ENCODE peak calls at places on chromosomes 7 and 10, in six cellular contexts. Z is HEK293T; N is T-helper 2 cell; P is activated T-helper 1 cell treated with anti-CD3 and anti-CD28 coated beads, Interleukin-12 subunit alpha, Interleukin-12 subunit beta, Interleukin-2, Interleukin-4 antibody, amounts not matched to agents 30 ng/mL and 10 ng/mL and 1 ng/mL, durations not matched to agents 14 hours and 24 hours and 36 hours; J is cardiac fibroblast; O is left lung. D is an unnamed sample.

GRCh38 chr7:94190599-94191061 is 186.5 kb upstream of the BET1 start:
- DNase-seq in N (no peak), J (peak; percentile 96), O (no peak), P (no peak), Z (no peak), D (peak; percentile 91)

GRCh38 chr7:133633055-133633454 is 380.2 kb downstream of the EXOC4 start:
- DNase-seq in O (no peak), J (peak; percentile 77), Z (no peak), N (no peak), P (no peak), D (no peak)

GRCh38 chr7:66505531-66506451 is 122.9 kb upstream of the KCTD7 start:
- DNase-seq in P (peak; percentile 22), Z (no peak), N (peak; percentile 64), J (no peak), O (peak; percentile 85), D (no peak)

GRCh38 chr7:151792671-151793070 is 84.2 kb downstream of the PRKAG2 start:
- DNase-seq in Z (no peak), N (no peak), J (no peak), O (no peak), P (no peak), D (no peak)

GRCh38 chr10:18699849-18700554 is 40.8 kb downstream of the ARL5B start:
- DNase-seq in N (peak; percentile 20), Z (no peak), J (no peak), O (no peak), P (no peak), D (no peak)

GRCh38 chr10:71795248-71795647 is 21.9 kb upstream of the VSIR start:
- DNase-seq in Z (peak; percentile 39), J (peak; percentile 37), O (no peak), P (no peak), N (no peak), D (no peak)

GRCh38 chr10:110802551-110803238 is 69.0 kb upstream of the PDCD4 start:
- DNase-seq in O (no peak), J (peak; percentile 73), P (peak; percentile 43), Z (peak; percentile 64), N (peak; percentile 75), D (peak; percentile 98)

GRCh38 chr7:424961-425793 is 94.5 kb downstream of the PDGFA start:
- DNase-seq in Z (no peak), J (peak; percentile 14), P (no peak), O (peak; percentile 79), N (no peak), D (no peak)

GRCh38 chr7:132472463-132473120 is 103.7 kb downstream of the PLXNA4 start:
- DNase-seq in N (no peak), J (no peak), O (no peak), Z (peak; percentile 66), P (no peak), D (peak; percentile 55)

GRCh38 chr10:113287592-113287991 is 265.3 kb upstream of the HABP2 start:
- DNase-seq in P (no peak), O (no peak), Z (no peak), N (no peak), J (no peak), D (no peak)

GRCh38 chr7:112420236-112420945 is 29.9 kb upstream of the IFRD1 start:
- DNase-seq in J (no peak), N (no peak), P (no peak), O (no peak), Z (no peak), D (peak; percentile 36)

GRCh38 chr10:1400129-1400865 is 337.0 kb downstream of the ADARB2 start:
- DNase-seq in Z (no peak), O (no peak), J (no peak), N (no peak), P (no peak), D (no peak)

GRCh38 chr10:114724295-114724694 is 66.2 kb upstream of the ABLIM1 start:
- DNase-seq in P (no peak), Z (no peak), O (no peak), J (peak; percentile 16), N (no peak), D (no peak)

GRCh38 chr7:5291301-5291700 is 8.6 kb downstream of the SLC29A4 start:
- DNase-seq in J (no peak), P (no peak), N (no peak), Z (no peak), O (no peak), D (no peak)

GRCh38 chr10:86536294-86536861 is 14.8 kb upstream of the WAPL start:
- DNase-seq in Z (no peak), O (peak; percentile 76), N (peak; percentile 60), J (no peak), P (peak; percentile 17), D (no peak)

GRCh38 chr7:29265208-29265923 is 70.8 kb downstream of the CHN2 start:
- DNase-seq in O (no peak), N (peak; percentile 91), Z (no peak), P (no peak), J (peak; percentile 71), D (peak; percentile 67)

GRCh38 chr7:27782849-27783248 is 42.9 kb downstream of the TAX1BP1 start:
- DNase-seq in P (no peak), Z (no peak), O (no peak), J (peak; percentile 65), N (peak; percentile 29), D (no peak)

GRCh38 chr7:76358053-76358477 is 726 bp downstream of the YWHAG start:
- DNase-seq in Z (peak; percentile 27), N (peak; percentile 58), P (peak; percentile 37), O (peak; percentile 95), J (peak; percentile 33), D (peak; percentile 46)

GRCh38 chr7:107854989-107855388 is 36.0 kb upstream of the DLD start:
- DNase-seq in O (no peak), P (no peak), N (no peak), J (peak; percentile 57), Z (no peak), D (peak; percentile 16)

GRCh38 chr7:155741805-155742204 is 70.5 kb downstream of the SHH start:
- DNase-seq in Z (no peak), O (peak; percentile 79), P (no peak), J (no peak), N (no peak), D (no peak)

GRCh38 chr7:103651558-103651957 is 205.6 kb upstream of the SLC26A5 start:
- DNase-seq in O (no peak), J (no peak), N (no peak), Z (no peak), P (no peak), D (no peak)

GRCh38 chr10:94042001-94042813 is 48.5 kb downstream of the PLCE1 start:
- DNase-seq in O (no peak), P (no peak), Z (no peak), J (peak; percentile 82), N (peak; percentile 5), D (peak; percentile 56)

GRCh38 chr7:99137418-99138180 is 6.3 kb downstream of the SMURF1 start:
- DNase-seq in N (no peak), Z (peak; percentile 31), P (no peak), J (peak; percentile 85), O (no peak), D (peak; percentile 63)

GRCh38 chr10:75233444-75234016 is 2.2 kb downstream of the COMTD1 start:
- DNase-seq in N (peak; percentile 18), O (no peak), P (no peak), J (no peak), Z (no peak), D (no peak)

GRCh38 chr7:76364198-76364584 is 5.4 kb upstream of the YWHAG start:
- DNase-seq in N (no peak), O (peak; percentile 78), J (peak; percentile 84), Z (no peak), P (no peak), D (peak; percentile 78)

GRCh38 chr10:69382382-69383117 is 34.2 kb downstream of the TACR2 start:
- DNase-seq in O (no peak), P (no peak), Z (no peak), N (no peak), J (peak; percentile 95), D (peak; percentile 33)

GRCh38 chr7:145489609-145490008 is 627.0 kb upstream of the CNTNAP2 start:
- DNase-seq in O (no peak), J (no peak), N (no peak), Z (no peak), P (no peak), D (no peak)

GRCh38 chr10:124157286-124157685 is 63.9 kb upstream of the CHST15 start:
- DNase-seq in J (peak; percentile 15), Z (no peak), P (no peak), N (no peak), O (no peak), D (no peak)

GRCh38 chr7:155210386-155210785 is 87.3 kb upstream of the INSIG1 start:
- DNase-seq in O (peak; percentile 64), Z (no peak), P (no peak), J (no peak), N (no peak), D (no peak)

GRCh38 chr10:969473-970150 is 18.6 kb upstream of the GTPBP4 start:
- DNase-seq in Z (peak; percentile 40), O (no peak), N (no peak), J (no peak), P (no peak), D (no peak)

GRCh38 chr10:132101529-132101928 is 35.8 kb downstream of the JAKMIP3 start:
- DNase-seq in Z (no peak), N (no peak), O (peak; percentile 39), J (no peak), P (no peak), D (no peak)

GRCh38 chr10:27252267-27253000 is 11.8 kb upstream of the ACBD5 start:
- DNase-seq in N (peak; percentile 86), Z (no peak), P (peak; percentile 75), O (peak; percentile 96), J (peak; percentile 58), D (no peak)

GRCh38 chr10:92689663-92690210 is at the start of gene HHEX:
- DNase-seq in J (peak; percentile 58), N (peak; percentile 44), P (no peak), O (peak; percentile 95), Z (peak; percentile 83), D (no peak)

GRCh38 chr10:119251315-119251708 is 43.9 kb downstream of the GRK5 start:
- DNase-seq in J (peak; percentile 88), O (no peak), N (no peak), P (no peak), Z (no peak), D (no peak)

GRCh38 chr10:31926765-31927596 is 1.6 kb downstream of the ARHGAP12 start:
- DNase-seq in P (no peak), O (no peak), J (no peak), Z (no peak), N (peak; percentile 25), D (no peak)

GRCh38 chr7:139976838-139977656 is 85.7 kb downstream of the PARP12 start:
- DNase-seq in N (peak; percentile 10), P (no peak), Z (no peak), J (no peak), O (no peak), D (no peak)

GRCh38 chr10:129963831-129964501 is at the start of gene EBF3:
- DNase-seq in J (peak; percentile 91), Z (peak; percentile 91), O (peak; percentile 81), P (peak; percentile 24), N (peak; percentile 65), D (peak; percentile 32)